ENCODE peak calls at places on chromosomes 6 and 20, in four cellular contexts. K is activated CD4-positive, alpha-beta T cell treated with anti-CD3 and anti-CD28 coated beads, Interleukin-2, amount 50 U/mL, for 48 hours; S is right cardiac atrium; F is mucosa of descending colon. T is an unnamed sample.
A peak's percentile ranks its signal among the peaks of the same experiment; 100 is the strongest.

GRCh38 chr6:72977114-72977513 is 248.2 kb downstream of the KHDC1L start:
- DNase-seq in K (no peak), S (no peak), F (no peak), T (no peak)

GRCh38 chr6:37583261-37583660 is 83.6 kb upstream of the CCDC167 start:
- DNase-seq in K (no peak), S (no peak), F (no peak), T (no peak)

GRCh38 chr6:6972456-6972855 is 135.3 kb upstream of the RREB1 start:
- DNase-seq in K (no peak), S (no peak), F (no peak), T (no peak)

GRCh38 chr6:33426590-33427563 is 7.0 kb downstream of the SYNGAP1 start:
- DNase-seq in K (peak; percentile 33), S (no peak), F (no peak), T (peak; percentile 45)

GRCh38 chr6:11810039-11810541 is 31.5 kb upstream of the ADTRP start:
- DNase-seq in K (no peak), S (peak; percentile 90), F (peak; percentile 73), T (no peak)

GRCh38 chr6:64330694-64331309 is 695.2 kb downstream of the PHF3 start:
- DNase-seq in K (peak; percentile 56), S (peak; percentile 89), F (peak; percentile 51), T (no peak)

GRCh38 chr20:48098866-48099265 is 313.6 kb upstream of the SULF2 start:
- DNase-seq in K (no peak), S (no peak), F (no peak), T (no peak)

GRCh38 chr6:156822747-156823206 is 45.6 kb downstream of the ARID1B start:
- DNase-seq in K (no peak), S (peak; percentile 57), F (no peak), T (no peak)

GRCh38 chr6:82013561-82014275 is 233.8 kb downstream of the IBTK start:
- DNase-seq in K (no peak), S (no peak), F (no peak), T (no peak)

GRCh38 chr6:122735618-122736017 is 43.9 kb upstream of the FABP7 start:
- DNase-seq in K (no peak), S (no peak), F (no peak), T (no peak)

GRCh38 chr6:13216236-13216933 is 112.0 kb downstream of the TBC1D7 start:
- DNase-seq in K (no peak), S (no peak), F (no peak), T (no peak)

GRCh38 chr6:167795874-167796667 is 30.6 kb upstream of the AFDN start:
- DNase-seq in K (no peak), S (peak; percentile 72), F (peak; percentile 78), T (no peak)

GRCh38 chr6:56004421-56004820 is 129.0 kb upstream of the BMP5 start:
- DNase-seq in K (no peak), S (no peak), F (no peak), T (no peak)

GRCh38 chr6:142947702-142948480 is 2.9 kb upstream of the HIVEP2 start:
- DNase-seq in K (no peak), S (peak; percentile 40), F (no peak), T (no peak)

GRCh38 chr6:10655508-10656055 is 38.8 kb downstream of the C6orf52 start:
- DNase-seq in K (peak; percentile 16), S (no peak), F (no peak), T (no peak)